ENCODE peak calls at places on chromosomes 12 and 14, in six cellular contexts. One of them, this sample, is unnamed.

GRCh38 chr14:50607181-50607580 is 47.2 kb downstream of the ATL1 start:
- DNase-seq in anterior cingulate cortex: no peak
- DNase-seq in activated naive CD8-positive, alpha-beta T cell treated with anti-CD3 and anti-CD28 coated beads, Interleukin-2, amount 50 U/mL, for 24 hours: peak
- DNase-seq in T-helper 1 cell: no peak
- DNase-seq in ELR: no peak
- DNase-seq in iPS DF 19.7: no peak
- DNase-seq in this sample: no peak

GRCh38 chr12:10031771-10032175 is 1.3 kb downstream of the CLEC9A start:
- DNase-seq in anterior cingulate cortex: no peak
- DNase-seq in activated naive CD8-positive, alpha-beta T cell treated with anti-CD3 and anti-CD28 coated beads, Interleukin-2, amount 50 U/mL, for 24 hours: no peak
- DNase-seq in T-helper 1 cell: no peak
- DNase-seq in ELR: peak
- DNase-seq in iPS DF 19.7: peak
- DNase-seq in this sample: peak

GRCh38 chr12:112296183-112296582 is 86.0 kb downstream of the HECTD4 start:
- DNase-seq in anterior cingulate cortex: no peak
- DNase-seq in activated naive CD8-positive, alpha-beta T cell treated with anti-CD3 and anti-CD28 coated beads, Interleukin-2, amount 50 U/mL, for 24 hours: no peak
- DNase-seq in T-helper 1 cell: no peak
- DNase-seq in ELR: no peak
- DNase-seq in iPS DF 19.7: no peak
- DNase-seq in this sample: no peak

GRCh38 chr12:6866163-6866919 is 990 bp upstream of the TPI1 start:
- DNase-seq in anterior cingulate cortex: no peak
- DNase-seq in activated naive CD8-positive, alpha-beta T cell treated with anti-CD3 and anti-CD28 coated beads, Interleukin-2, amount 50 U/mL, for 24 hours: peak
- DNase-seq in T-helper 1 cell: no peak
- DNase-seq in ELR: no peak
- DNase-seq in iPS DF 19.7: no peak
- DNase-seq in this sample: no peak

GRCh38 chr12:131345521-131346436 is 365.1 kb upstream of the SFSWAP start:
- DNase-seq in anterior cingulate cortex: no peak
- DNase-seq in activated naive CD8-positive, alpha-beta T cell treated with anti-CD3 and anti-CD28 coated beads, Interleukin-2, amount 50 U/mL, for 24 hours: no peak
- DNase-seq in T-helper 1 cell: no peak
- DNase-seq in ELR: no peak
- DNase-seq in iPS DF 19.7: no peak
- DNase-seq in this sample: peak

GRCh38 chr12:129351481-129351880 is 498.2 kb downstream of the GLT1D1 start:
- DNase-seq in anterior cingulate cortex: no peak
- DNase-seq in activated naive CD8-positive, alpha-beta T cell treated with anti-CD3 and anti-CD28 coated beads, Interleukin-2, amount 50 U/mL, for 24 hours: no peak
- DNase-seq in T-helper 1 cell: no peak
- DNase-seq in ELR: no peak
- DNase-seq in iPS DF 19.7: no peak
- DNase-seq in this sample: no peak

GRCh38 chr12:1104088-1104800 is 113.2 kb downstream of the ERC1 start:
- DNase-seq in anterior cingulate cortex: no peak
- DNase-seq in activated naive CD8-positive, alpha-beta T cell treated with anti-CD3 and anti-CD28 coated beads, Interleukin-2, amount 50 U/mL, for 24 hours: no peak
- DNase-seq in T-helper 1 cell: no peak
- DNase-seq in ELR: no peak
- DNase-seq in iPS DF 19.7: no peak
- DNase-seq in this sample: no peak

GRCh38 chr12:123384318-123384993 is 524 bp downstream of the KMT5A start:
- DNase-seq in anterior cingulate cortex: no peak
- DNase-seq in activated naive CD8-positive, alpha-beta T cell treated with anti-CD3 and anti-CD28 coated beads, Interleukin-2, amount 50 U/mL, for 24 hours: peak
- DNase-seq in T-helper 1 cell: no peak
- DNase-seq in ELR: peak
- DNase-seq in iPS DF 19.7: no peak
- DNase-seq in this sample: peak

GRCh38 chr14:59275668-59276067 is 87.2 kb downstream of the DAAM1 start:
- DNase-seq in anterior cingulate cortex: no peak
- DNase-seq in activated naive CD8-positive, alpha-beta T cell treated with anti-CD3 and anti-CD28 coated beads, Interleukin-2, amount 50 U/mL, for 24 hours: no peak
- DNase-seq in T-helper 1 cell: no peak
- DNase-seq in ELR: peak
- DNase-seq in iPS DF 19.7: no peak
- DNase-seq in this sample: no peak

GRCh38 chr12:6229823-6230222 is 29.6 kb downstream of the CD9 start:
- DNase-seq in anterior cingulate cortex: no peak
- DNase-seq in activated naive CD8-positive, alpha-beta T cell treated with anti-CD3 and anti-CD28 coated beads, Interleukin-2, amount 50 U/mL, for 24 hours: no peak
- DNase-seq in T-helper 1 cell: no peak
- DNase-seq in ELR: peak
- DNase-seq in iPS DF 19.7: no peak
- DNase-seq in this sample: no peak

GRCh38 chr14:57889245-57889644 is 23.4 kb upstream of the SLC35F4 start:
- DNase-seq in anterior cingulate cortex: no peak
- DNase-seq in activated naive CD8-positive, alpha-beta T cell treated with anti-CD3 and anti-CD28 coated beads, Interleukin-2, amount 50 U/mL, for 24 hours: no peak
- DNase-seq in T-helper 1 cell: no peak
- DNase-seq in ELR: peak
- DNase-seq in iPS DF 19.7: no peak
- DNase-seq in this sample: no peak

GRCh38 chr12:25320123-25321006 is 69.6 kb upstream of the KRAS start:
- DNase-seq in anterior cingulate cortex: no peak
- DNase-seq in activated naive CD8-positive, alpha-beta T cell treated with anti-CD3 and anti-CD28 coated beads, Interleukin-2, amount 50 U/mL, for 24 hours: peak
- DNase-seq in T-helper 1 cell: no peak
- DNase-seq in ELR: no peak
- DNase-seq in iPS DF 19.7: no peak
- DNase-seq in this sample: no peak

GRCh38 chr14:59678352-59678751 is 101.7 kb upstream of the CCDC175 start:
- DNase-seq in anterior cingulate cortex: no peak
- DNase-seq in activated naive CD8-positive, alpha-beta T cell treated with anti-CD3 and anti-CD28 coated beads, Interleukin-2, amount 50 U/mL, for 24 hours: no peak
- DNase-seq in T-helper 1 cell: no peak
- DNase-seq in ELR: no peak
- DNase-seq in iPS DF 19.7: no peak
- DNase-seq in this sample: no peak

GRCh38 chr12:70719672-70720420 is 82.6 kb upstream of the PTPRB start:
- DNase-seq in anterior cingulate cortex: no peak
- DNase-seq in activated naive CD8-positive, alpha-beta T cell treated with anti-CD3 and anti-CD28 coated beads, Interleukin-2, amount 50 U/mL, for 24 hours: peak
- DNase-seq in T-helper 1 cell: no peak
- DNase-seq in ELR: peak
- DNase-seq in iPS DF 19.7: no peak
- DNase-seq in this sample: peak

This sample was measured in H1.